ENCODE peak calls at places on chromosomes 12 and 14, in six cellular contexts. Z is substantia nigra; F is KBM-7; P is HS-5; S is activated CD4-positive, alpha-beta memory T cell treated with anti-CD3 and anti-CD28 coated beads, Interleukin-2, amount 10 ng/mL, durations not matched to agents 7 days and 5 days; B is NCI-H2029. X is an unnamed sample.

GRCh38 chr12:94265966-94266365 is 117.6 kb downstream of the PLXNC1 start:
- DNase-seq in F (no peak), B (no peak), Z (no peak), P (no peak), S (no peak), X (no peak)

GRCh38 chr12:76080017-76080728 is 4.3 kb downstream of the NAP1L1 start:
- DNase-seq in P (no peak), S (no peak), Z (no peak), F (no peak), B (peak), X (no peak)

GRCh38 chr12:52119398-52120254 is 40.1 kb downstream of the SMIM41 start:
- DNase-seq in S (peak), B (peak), P (no peak), F (peak), Z (no peak), X (peak)

GRCh38 chr14:105375635-105376057 is 22.7 kb upstream of the TEX22 start:
- DNase-seq in S (peak), B (no peak), P (no peak), F (peak), Z (no peak), X (peak)

GRCh38 chr12:49039421-49040363 is 20.9 kb downstream of the KMT2D start:
- DNase-seq in Z (no peak), F (no peak), B (no peak), S (no peak), P (no peak), X (no peak)

GRCh38 chr14:55101698-55102097 is 27.4 kb upstream of the LGALS3 start:
- DNase-seq in P (no peak), B (no peak), S (no peak), F (no peak), Z (no peak), X (no peak)

GRCh38 chr14:59097681-59098080 is 90.8 kb upstream of the DAAM1 start:
- DNase-seq in Z (no peak), F (no peak), P (no peak), S (no peak), B (no peak), X (no peak)

GRCh38 chr14:103861413-103862392 is 14.3 kb upstream of the PPP1R13B start:
- DNase-seq in F (no peak), B (no peak), S (no peak), Z (no peak), P (no peak), X (no peak)

GRCh38 chr14:33404054-33404453 is 465.4 kb downstream of the NPAS3 start:
- DNase-seq in B (no peak), P (peak), F (no peak), S (no peak), Z (no peak), X (no peak)

GRCh38 chr12:91984571-91984970 is 161.1 kb downstream of the BTG1 start:
- DNase-seq in P (no peak), F (no peak), S (no peak), Z (no peak), B (no peak), X (no peak)

GRCh38 chr12:111664510-111664909 is 21.2 kb downstream of the BRAP start:
- DNase-seq in P (no peak), B (no peak), F (no peak), S (no peak), Z (no peak), X (no peak)

GRCh38 chr12:90959538-90960139 is 4.7 kb upstream of the CCER1 start:
- DNase-seq in Z (no peak), B (peak), P (no peak), S (peak), F (peak), X (peak)

GRCh38 chr12:110849748-110850403 is 3.1 kb downstream of the CCDC63 start:
- DNase-seq in Z (no peak), S (no peak), F (no peak), B (no peak), P (no peak), X (no peak)

GRCh38 chr12:132245521-132246101 is 83.8 kb downstream of the GALNT9 start:
- DNase-seq in B (no peak), S (no peak), Z (no peak), P (no peak), F (no peak), X (no peak)

GRCh38 chr12:116693259-116694227 is 44.3 kb downstream of the SPRING1 start:
- DNase-seq in P (no peak), Z (no peak), B (peak), F (no peak), S (no peak), X (no peak)

GRCh38 chr14:101554991-101555668 is 6.2 kb upstream of the DIO3 start:
- DNase-seq in B (no peak), F (no peak), P (no peak), S (no peak), Z (no peak), X (no peak)

GRCh38 chr14:33062881-33063280 is 124.2 kb downstream of the NPAS3 start:
- DNase-seq in S (no peak), Z (no peak), F (no peak), P (peak), B (no peak), X (no peak)

GRCh38 chr14:59630281-59630963 is 53.8 kb upstream of the CCDC175 start:
- DNase-seq in Z (peak), S (no peak), P (no peak), F (no peak), B (peak), X (no peak)